ENCODE peak calls at places on chromosomes 3 and 15, in ten cellular contexts. G is vagina, J is tibial artery, S is thoracic aorta, T is fibroblast of lung, P is HCT116, F is hepatocyte, O is stomach, H is neural progenitor cell, Q is GM23338. U is an unnamed sample.
A peak's percentile ranks its signal among the peaks of the same experiment; 100 is the strongest.

GRCh38 chr3:77370413-77370812 is 330.5 kb downstream of the ROBO2 start:
- DNase-seq in F (no peak), P (no peak), G (no peak), Q (no peak), J (peak; percentile 69), H (no peak), T (peak; percentile 83), O (no peak), S (no peak), U (no peak)

GRCh38 chr3:58236527-58237237 is 910 bp upstream of the ABHD6 start:
- DNase-seq in J (no peak), P (no peak), S (no peak), F (peak; percentile 35), G (no peak), T (no peak), O (no peak), Q (peak; percentile 75), H (peak; percentile 62), U (no peak)

GRCh38 chr15:75203017-75203907 is 1.6 kb downstream of the C15orf39 start:
- DNase-seq in Q (no peak), J (no peak), O (no peak), F (no peak), S (no peak), T (peak; percentile 33), H (peak; percentile 15), P (no peak), G (no peak), U (no peak)

GRCh38 chr15:71207141-71207540 is 91.9 kb downstream of the THSD4 start:
- DNase-seq in Q (no peak), T (no peak), J (no peak), H (no peak), S (no peak), P (no peak), G (no peak), F (no peak), O (no peak), U (no peak)

GRCh38 chr3:38528457-38528856 is 32.3 kb downstream of the EXOG start:
- DNase-seq in T (no peak), P (no peak), G (no peak), H (peak; percentile 70), Q (peak; percentile 57), O (no peak), S (no peak), J (no peak), F (no peak), U (no peak)

GRCh38 chr3:121483290-121483689 is 62.5 kb downstream of the POLQ start:
- DNase-seq in F (no peak), Q (no peak), H (no peak), T (peak; percentile 15), S (no peak), O (no peak), J (no peak), G (no peak), P (no peak), U (no peak)

GRCh38 chr15:82231233-82231632 is 31.3 kb downstream of the EFL1 start:
- DNase-seq in G (no peak), F (no peak), O (no peak), P (no peak), H (no peak), S (no peak), T (no peak), J (no peak), Q (no peak), U (no peak)

GRCh38 chr3:27507515-27508266 is 23.5 kb upstream of the SLC4A7 start:
- DNase-seq in H (no peak), S (no peak), P (no peak), F (no peak), O (peak; percentile 36), G (no peak), J (no peak), T (no peak), Q (no peak), U (no peak)

GRCh38 chr3:45760878-45761711 is 35.2 kb downstream of the SLC6A20 start:
- DNase-seq in S (no peak), J (no peak), Q (peak; percentile 85), G (no peak), T (peak; percentile 76), P (peak; percentile 51), H (peak; percentile 76), O (peak; percentile 50), F (peak; percentile 83), U (no peak)

GRCh38 chr3:186875708-186876107 is 33.2 kb downstream of the ADIPOQ start:
- DNase-seq in S (no peak), T (no peak), J (no peak), O (no peak), H (no peak), Q (no peak), P (no peak), F (no peak), G (no peak), U (no peak)

GRCh38 chr3:34207826-34208225 is 409.4 kb downstream of the PDCD6IP start:
- DNase-seq in J (no peak), G (no peak), H (no peak), O (no peak), T (no peak), S (no peak), F (no peak), Q (no peak), P (no peak), U (no peak)

GRCh38 chr15:89654847-89655805 is at the start of gene KIF7:
- DNase-seq in H (peak; percentile 91), Q (peak; percentile 83), T (peak; percentile 57), J (no peak), G (no peak), F (peak; percentile 83), O (peak; percentile 31), P (no peak), S (no peak), U (no peak)

DNA sequence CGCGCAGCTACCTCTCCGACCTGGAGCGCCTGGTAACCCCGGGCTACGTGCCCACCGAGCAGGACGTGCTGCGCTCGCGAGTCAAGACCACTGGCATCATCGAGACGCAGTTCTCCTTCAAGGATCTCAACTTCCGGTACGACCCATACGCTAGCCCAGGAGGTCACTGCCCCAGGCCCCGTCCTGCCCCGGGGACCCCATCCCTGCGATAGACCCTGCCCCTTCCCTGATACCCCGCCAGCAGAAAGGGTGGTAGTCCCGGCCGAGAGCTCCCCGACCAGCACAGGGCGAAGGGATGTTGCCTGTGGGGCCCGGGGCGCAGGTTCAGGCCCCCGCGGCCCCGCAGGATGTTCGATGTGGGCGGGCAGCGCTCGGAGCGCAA is 2.3 kb downstream of the GNAT1 start:
- DNase-seq in F (no peak), O (no peak), G (no peak), H (no peak), J (no peak), T (no peak), Q (no peak), P (no peak), S (no peak), U (no peak)
- H3K27ac ChIP-seq in F (no peak overlapping the region), O (no peak overlapping the region), G (no peak overlapping the region), H (no peak overlapping the region), J (no peak overlapping the region), T (no peak overlapping the region), Q (no peak overlapping the region), P (no peak overlapping the region), S (no peak overlapping the region), U (no peak overlapping the region)

GRCh38 chr3:184584001-184584891 is 22.7 kb downstream of the EPHB3 start:
- DNase-seq in H (peak; percentile 69), Q (peak; percentile 77), G (no peak), S (no peak), O (no peak), F (no peak), T (no peak), P (no peak), J (no peak), U (no peak)
- TF ChIP-seq CTCF in H (peak; percentile 60), Q (peak; percentile 71), G (no peak), S (no peak), O (no peak), F (peak; percentile 46), T (no peak), P (peak; percentile 27), J (no peak), U (no peak)

DNA sequence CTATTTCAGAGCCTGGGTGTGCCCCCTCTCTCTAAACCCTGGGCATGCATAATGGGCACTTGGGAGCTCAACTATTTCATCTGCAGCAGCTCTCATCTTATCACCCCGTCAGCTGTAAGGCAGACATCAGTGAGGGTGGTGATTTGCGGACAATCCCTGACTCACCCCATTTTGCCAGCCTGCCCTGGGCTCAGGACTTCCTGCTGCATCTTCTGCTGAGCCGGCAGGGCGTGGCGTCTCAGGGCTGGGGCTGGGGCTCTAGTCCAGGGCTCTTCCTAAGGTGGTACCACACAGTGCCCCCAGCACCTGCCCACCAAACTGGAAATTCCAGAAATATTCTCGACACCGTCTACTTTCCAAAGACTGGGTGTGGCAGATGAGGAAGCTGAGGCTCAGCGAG is 925 bp upstream of the PSTPIP1 start:
- DNase-seq in Q (no peak), G (no peak), J (peak; percentile 69), F (no peak), O (peak; percentile 44), T (no peak), S (no peak), P (no peak), H (no peak), U (no peak)
- H3K27ac ChIP-seq in Q (no peak overlapping the region), G (no peak overlapping the region), J (no peak overlapping the region), F (no peak overlapping the region), O (peak overlapping the region; percentile 80), T (no peak overlapping the region), S (peak overlapping the region; percentile 92), P (no peak overlapping the region), H (no peak overlapping the region), U (no peak overlapping the region)

DNA sequence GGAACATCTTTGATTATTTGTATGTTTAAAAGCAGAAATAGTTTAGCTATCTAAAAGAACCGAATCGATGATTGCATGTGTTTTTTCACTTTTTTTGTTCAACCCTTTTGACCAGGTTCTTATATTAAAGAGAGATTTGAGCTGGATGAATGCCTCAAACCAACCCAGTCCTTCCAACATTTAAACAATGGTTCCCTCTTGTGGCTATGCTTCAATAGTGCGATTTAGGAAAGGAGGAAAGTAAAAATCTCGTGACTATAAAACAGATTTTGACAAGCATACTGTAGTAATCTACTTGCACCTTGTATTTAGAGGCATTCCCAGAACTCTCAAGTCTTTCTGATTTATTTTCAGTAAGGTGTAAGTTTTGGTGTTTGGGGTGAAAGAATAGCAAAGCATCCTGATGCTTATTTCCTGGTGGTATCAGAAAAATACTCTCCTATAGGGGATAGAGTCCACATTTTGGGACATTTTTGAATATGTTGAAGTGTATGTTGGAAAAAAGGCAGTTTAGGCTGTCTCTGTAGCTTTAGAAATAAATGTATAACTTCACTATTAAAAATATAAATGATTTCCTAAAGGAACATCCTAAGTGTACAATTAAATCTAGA is 159.6 kb upstream of the KCNH8 start:
- DNase-seq in P (no peak), G (no peak), F (peak; percentile 67), O (no peak), Q (peak; percentile 80), J (no peak), T (no peak), H (peak; percentile 61), S (no peak), U (no peak)
- TF ChIP-seq CTCF in P (peak; percentile 18), G (peak; percentile 18), F (peak; percentile 82), O (peak; percentile 43), Q (peak; percentile 87), J (peak; percentile 46), T (no peak), H (peak; percentile 92), S (peak; percentile 42), U (peak; percentile 60)